ENCODE peak calls at places on chromosomes 6 and 20, in eight cellular contexts. S, K, Z, G, U, W, O and Q are unnamed samples.

GRCh38 chr6:74973621-74974020 is 232.2 kb downstream of the COL12A1 start:
- DNase-seq in S (no peak), K (no peak), Z (peak), G (no peak), U (no peak), W (no peak), O (no peak), Q (no peak)

GRCh38 chr6:142763205-142763604 is 181.8 kb downstream of the HIVEP2 start:
- DNase-seq in S (no peak), K (no peak), Z (peak), G (no peak), U (no peak), W (peak), O (no peak), Q (peak)

GRCh38 chr6:25070547-25071366 is 135.0 kb upstream of the RIPOR2 start:
- DNase-seq in S (peak), K (peak), Z (peak), G (peak), U (peak), W (peak), O (peak), Q (peak)

GRCh38 chr6:75291744-75292143 is 7.2 kb upstream of the TMEM30A start:
- DNase-seq in S (no peak), K (no peak), Z (no peak), G (no peak), U (no peak), W (no peak), O (no peak), Q (no peak)

GRCh38 chr6:56643379-56644089 is 845 bp upstream of the DST start:
- DNase-seq in S (no peak), K (no peak), Z (peak), G (no peak), U (no peak), W (no peak), O (no peak), Q (no peak)

GRCh38 chr6:98845201-98846020 is 11.0 kb downstream of the POU3F2 start:
- DNase-seq in S (no peak), K (no peak), Z (peak), G (peak), U (peak), W (peak), O (peak), Q (peak)

GRCh38 chr6:15039136-15039535 is 206.7 kb upstream of the JARID2 start:
- DNase-seq in S (no peak), K (no peak), Z (no peak), G (no peak), U (no peak), W (no peak), O (no peak), Q (no peak)

GRCh38 chr20:48051810-48052491 is 266.7 kb upstream of the SULF2 start:
- DNase-seq in S (no peak), K (no peak), Z (peak), G (no peak), U (peak), W (peak), O (no peak), Q (peak)

GRCh38 chr20:19981091-19981490 is 36.1 kb upstream of the NAA20 start:
- DNase-seq in S (no peak), K (no peak), Z (peak), G (no peak), U (no peak), W (no peak), O (no peak), Q (peak)

GRCh38 chr6:25397406-25397805 is 118.2 kb downstream of the CARMIL1 start:
- DNase-seq in S (no peak), K (no peak), Z (no peak), G (no peak), U (peak), W (no peak), O (no peak), Q (no peak)

GRCh38 chr6:112234596-112234995 is 19.8 kb downstream of the LAMA4 start:
- DNase-seq in S (no peak), K (no peak), Z (peak), G (no peak), U (no peak), W (no peak), O (no peak), Q (no peak)

GRCh38 chr6:17580518-17581048 is 19.5 kb upstream of the FAM8A1 start:
- DNase-seq in S (no peak), K (peak), Z (peak), G (peak), U (no peak), W (peak), O (peak), Q (peak)

GRCh38 chr6:18545726-18546125 is 158.6 kb downstream of the RNF144B start:
- DNase-seq in S (no peak), K (no peak), Z (peak), G (no peak), U (no peak), W (no peak), O (no peak), Q (no peak)

GRCh38 chr6:28803337-28803709 is 120.5 kb downstream of the TRIM27 start:
- DNase-seq in S (no peak), K (no peak), Z (no peak), G (no peak), U (peak), W (no peak), O (no peak), Q (no peak)

GRCh38 chr6:161272600-161273355 is 1.1 kb downstream of the AGPAT4 start:
- DNase-seq in S (no peak), K (no peak), Z (peak), G (no peak), U (peak), W (peak), O (no peak), Q (peak)

GRCh38 chr6:107657755-107658461 is 166.2 kb downstream of the SCML4 start:
- DNase-seq in S (no peak), K (peak), Z (peak), G (peak), U (no peak), W (peak), O (peak), Q (no peak)

GRCh38 chr6:161264181-161264580 is 9.7 kb downstream of the AGPAT4 start:
- DNase-seq in S (no peak), K (no peak), Z (no peak), G (no peak), U (no peak), W (no peak), O (no peak), Q (no peak)

GRCh38 chr6:169881976-169882375 is 130.6 kb downstream of the ERMARD start:
- DNase-seq in S (no peak), K (no peak), Z (no peak), G (no peak), U (no peak), W (no peak), O (no peak), Q (no peak)